ENCODE peak calls at places on chromosomes 11 and 22, in ten cellular contexts. One of them, this sample, is unnamed.

GRCh38 chr11:110069158-110069737 is 23.9 kb upstream of the ZC3H12C start:
- DNase-seq in adrenal gland: peak
- DNase-seq in breast epithelium: no peak
- DNase-seq in sigmoid colon: peak
- DNase-seq in tibial nerve: no peak
- DNase-seq in upper lobe of left lung: no peak
- DNase-seq in transverse colon: peak
- DNase-seq in lower leg skin: peak
- DNase-seq in erythroblast: no peak
- DNase-seq in heart left ventricle: peak
- DNase-seq in this sample: peak

GRCh38 chr22:28112548-28113043 is 193.5 kb upstream of the PITPNB start:
- DNase-seq in adrenal gland: peak
- DNase-seq in breast epithelium: no peak
- DNase-seq in sigmoid colon: peak
- DNase-seq in tibial nerve: peak
- DNase-seq in upper lobe of left lung: no peak
- DNase-seq in transverse colon: no peak
- DNase-seq in lower leg skin: peak
- DNase-seq in erythroblast: peak
- DNase-seq in heart left ventricle: no peak
- DNase-seq in this sample: no peak

GRCh38 chr22:49524362-49524761 is 303.3 kb downstream of the BRD1 start:
- DNase-seq in adrenal gland: no peak
- DNase-seq in breast epithelium: no peak
- DNase-seq in sigmoid colon: no peak
- DNase-seq in tibial nerve: no peak
- DNase-seq in upper lobe of left lung: no peak
- DNase-seq in transverse colon: no peak
- DNase-seq in lower leg skin: no peak
- DNase-seq in erythroblast: no peak
- DNase-seq in heart left ventricle: no peak
- DNase-seq in this sample: no peak

GRCh38 chr11:72721689-72722049 is 30.5 kb downstream of the ARAP1 start:
- DNase-seq in adrenal gland: peak
- DNase-seq in breast epithelium: no peak
- DNase-seq in sigmoid colon: no peak
- DNase-seq in tibial nerve: no peak
- DNase-seq in upper lobe of left lung: peak
- DNase-seq in transverse colon: peak
- DNase-seq in lower leg skin: no peak
- DNase-seq in erythroblast: peak
- DNase-seq in heart left ventricle: peak
- DNase-seq in this sample: peak

GRCh38 chr11:118911880-118912741 is 13.6 kb downstream of the BCL9L start:
- DNase-seq in adrenal gland: peak
- DNase-seq in breast epithelium: peak
- DNase-seq in sigmoid colon: peak
- DNase-seq in tibial nerve: peak
- DNase-seq in upper lobe of left lung: peak
- DNase-seq in transverse colon: peak
- DNase-seq in lower leg skin: peak
- DNase-seq in erythroblast: peak
- DNase-seq in heart left ventricle: peak
- DNase-seq in this sample: no peak

GRCh38 chr11:44777537-44778199 is 50.9 kb downstream of the TSPAN18 start:
- DNase-seq in adrenal gland: no peak
- DNase-seq in breast epithelium: no peak
- DNase-seq in sigmoid colon: peak
- DNase-seq in tibial nerve: no peak
- DNase-seq in upper lobe of left lung: no peak
- DNase-seq in transverse colon: no peak
- DNase-seq in lower leg skin: no peak
- DNase-seq in erythroblast: no peak
- DNase-seq in heart left ventricle: no peak
- DNase-seq in this sample: no peak

GRCh38 chr11:134449713-134450112 is 37.7 kb upstream of the B3GAT1 start:
- DNase-seq in adrenal gland: no peak
- DNase-seq in breast epithelium: no peak
- DNase-seq in sigmoid colon: peak
- DNase-seq in tibial nerve: no peak
- DNase-seq in upper lobe of left lung: no peak
- DNase-seq in transverse colon: no peak
- DNase-seq in lower leg skin: no peak
- DNase-seq in erythroblast: no peak
- DNase-seq in heart left ventricle: no peak
- DNase-seq in this sample: no peak

GRCh38 chr11:36164522-36165250 is 124.5 kb downstream of the COMMD9 start:
- DNase-seq in adrenal gland: peak
- DNase-seq in breast epithelium: no peak
- DNase-seq in sigmoid colon: no peak
- DNase-seq in tibial nerve: no peak
- DNase-seq in upper lobe of left lung: no peak
- DNase-seq in transverse colon: no peak
- DNase-seq in lower leg skin: no peak
- DNase-seq in erythroblast: no peak
- DNase-seq in heart left ventricle: no peak
- DNase-seq in this sample: no peak

GRCh38 chr22:39232806-39233735 is 11.7 kb downstream of the PDGFB start:
- DNase-seq in adrenal gland: no peak
- DNase-seq in breast epithelium: no peak
- DNase-seq in sigmoid colon: no peak
- DNase-seq in tibial nerve: no peak
- DNase-seq in upper lobe of left lung: no peak
- DNase-seq in transverse colon: no peak
- DNase-seq in lower leg skin: no peak
- DNase-seq in erythroblast: no peak
- DNase-seq in heart left ventricle: no peak
- DNase-seq in this sample: no peak
- TF ChIP-seq POLR2A in adrenal gland: no peak
- TF ChIP-seq POLR2A in breast epithelium: no peak
- TF ChIP-seq POLR2A in sigmoid colon: no peak
- TF ChIP-seq POLR2A in tibial nerve: no peak
- TF ChIP-seq POLR2A in upper lobe of left lung: no peak
- TF ChIP-seq POLR2A in transverse colon: no peak
- TF ChIP-seq POLR2A in lower leg skin: no peak
- TF ChIP-seq POLR2A in erythroblast: no peak
- TF ChIP-seq POLR2A in heart left ventricle: no peak
- TF ChIP-seq POLR2A in this sample: no peak

DNA sequence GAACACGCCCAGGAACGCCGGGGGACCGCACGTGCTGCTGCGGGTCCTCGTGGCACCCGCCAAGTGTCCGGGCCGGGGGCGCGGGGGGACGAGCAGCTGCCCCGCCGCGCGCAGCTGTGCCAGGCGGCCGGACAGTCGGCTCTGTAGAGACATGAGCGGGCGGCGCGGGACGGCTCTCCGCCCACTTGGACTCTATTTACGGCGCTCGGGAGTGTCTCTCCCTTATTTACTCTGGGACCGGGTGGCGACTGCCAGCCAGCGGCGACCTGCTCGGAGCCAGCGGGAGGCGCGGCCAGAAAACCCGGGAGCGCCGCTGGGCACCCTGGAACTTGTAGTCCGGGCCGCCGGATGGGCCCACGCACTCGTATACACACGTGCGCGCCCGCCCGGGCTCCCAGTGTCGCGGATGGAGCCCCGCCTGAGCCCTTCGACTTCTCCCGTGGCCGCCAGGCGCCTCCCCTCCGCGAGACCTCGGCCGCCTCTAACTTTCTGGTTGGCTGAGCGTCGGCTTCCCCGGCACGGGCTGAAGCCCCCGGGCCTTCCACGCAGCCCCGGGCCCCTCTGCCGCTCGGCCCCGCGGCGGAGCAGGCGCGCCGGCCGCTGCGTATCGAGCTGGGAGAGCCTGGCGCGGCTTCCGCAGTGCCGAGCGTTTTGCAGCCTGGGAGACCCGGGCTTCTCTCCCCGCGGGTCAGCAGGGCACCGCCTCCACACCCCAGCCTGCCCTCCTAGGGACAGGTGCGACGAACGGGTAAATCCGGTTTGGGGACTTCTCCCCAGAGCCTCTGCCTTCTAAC is at the start of gene MACROD1:
- DNase-seq in adrenal gland: peak
- DNase-seq in breast epithelium: peak
- DNase-seq in sigmoid colon: peak
- DNase-seq in tibial nerve: peak
- DNase-seq in upper lobe of left lung: peak
- DNase-seq in transverse colon: peak
- DNase-seq in lower leg skin: peak
- DNase-seq in erythroblast: peak
- DNase-seq in heart left ventricle: peak
- DNase-seq in this sample: peak
- TF ChIP-seq POLR2A in adrenal gland: peak
- TF ChIP-seq POLR2A in breast epithelium: no peak
- TF ChIP-seq POLR2A in sigmoid colon: no peak
- TF ChIP-seq POLR2A in tibial nerve: no peak
- TF ChIP-seq POLR2A in upper lobe of left lung: peak
- TF ChIP-seq POLR2A in transverse colon: peak
- TF ChIP-seq POLR2A in lower leg skin: no peak
- TF ChIP-seq POLR2A in erythroblast: peak
- TF ChIP-seq POLR2A in heart left ventricle: peak
- TF ChIP-seq POLR2A in this sample: peak

DNA sequence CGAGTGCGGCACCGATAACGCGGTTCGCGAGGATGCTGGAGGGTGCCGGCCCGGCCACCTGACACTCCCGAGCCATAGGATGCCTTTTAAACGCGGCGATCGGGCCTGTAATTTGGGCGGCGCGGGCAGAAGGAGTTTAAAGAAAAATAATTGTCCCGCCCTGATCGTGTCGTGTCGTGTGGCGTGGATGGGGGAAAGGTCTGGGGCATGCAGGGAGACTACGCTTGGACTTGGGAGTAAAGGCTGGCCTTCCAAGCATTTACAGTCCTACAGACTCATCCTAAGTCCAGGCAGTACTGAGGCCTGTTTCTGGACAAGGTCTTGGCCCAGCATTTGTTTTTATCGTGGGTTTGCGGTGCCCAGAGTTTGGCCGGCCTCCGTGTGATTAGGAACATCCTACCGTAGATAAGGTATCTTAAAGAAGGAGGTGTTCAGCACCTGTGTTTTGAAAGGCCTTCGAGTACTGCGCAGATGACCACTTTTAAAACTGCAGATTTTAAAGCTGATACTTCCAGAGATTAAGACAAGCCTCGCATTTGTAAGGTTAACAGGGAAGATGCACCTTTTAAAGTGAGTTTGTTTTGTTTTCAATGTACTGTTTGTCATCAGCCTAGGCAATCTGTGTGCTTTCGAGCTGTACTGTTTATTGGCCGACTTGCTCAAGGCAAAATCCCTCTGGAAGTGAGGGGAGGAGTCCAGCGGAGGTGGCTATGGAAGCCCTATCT is 1.5 kb downstream of the WEE1 start:
- DNase-seq in adrenal gland: peak
- DNase-seq in breast epithelium: peak
- DNase-seq in sigmoid colon: peak
- DNase-seq in tibial nerve: peak
- DNase-seq in upper lobe of left lung: no peak
- DNase-seq in transverse colon: peak
- DNase-seq in lower leg skin: peak
- DNase-seq in erythroblast: peak
- DNase-seq in heart left ventricle: peak
- DNase-seq in this sample: peak
- TF ChIP-seq POLR2A in adrenal gland: no peak
- TF ChIP-seq POLR2A in breast epithelium: peak
- TF ChIP-seq POLR2A in sigmoid colon: peak
- TF ChIP-seq POLR2A in tibial nerve: no peak
- TF ChIP-seq POLR2A in upper lobe of left lung: peak
- TF ChIP-seq POLR2A in transverse colon: peak
- TF ChIP-seq POLR2A in lower leg skin: no peak
- TF ChIP-seq POLR2A in erythroblast: peak
- TF ChIP-seq POLR2A in heart left ventricle: peak
- TF ChIP-seq POLR2A in this sample: peak

GRCh38 chr11:369336-370018 is at the start of gene B4GALNT4:
- DNase-seq in adrenal gland: no peak
- DNase-seq in breast epithelium: no peak
- DNase-seq in sigmoid colon: no peak
- DNase-seq in tibial nerve: no peak
- DNase-seq in upper lobe of left lung: peak
- DNase-seq in transverse colon: no peak
- DNase-seq in lower leg skin: no peak
- DNase-seq in erythroblast: no peak
- DNase-seq in heart left ventricle: no peak
- DNase-seq in this sample: peak

GRCh38 chr11:371716-372590 is 2.7 kb downstream of the B4GALNT4 start:
- DNase-seq in adrenal gland: no peak
- DNase-seq in breast epithelium: no peak
- DNase-seq in sigmoid colon: no peak
- DNase-seq in tibial nerve: no peak
- DNase-seq in upper lobe of left lung: peak
- DNase-seq in transverse colon: no peak
- DNase-seq in lower leg skin: no peak
- DNase-seq in erythroblast: no peak
- DNase-seq in heart left ventricle: peak
- DNase-seq in this sample: no peak

GRCh38 chr11:371051-371450 is 1.8 kb downstream of the B4GALNT4 start:
- DNase-seq in adrenal gland: no peak
- DNase-seq in breast epithelium: no peak
- DNase-seq in sigmoid colon: no peak
- DNase-seq in tibial nerve: no peak
- DNase-seq in upper lobe of left lung: no peak
- DNase-seq in transverse colon: no peak
- DNase-seq in lower leg skin: no peak
- DNase-seq in erythroblast: no peak
- DNase-seq in heart left ventricle: peak
- DNase-seq in this sample: no peak

GRCh38 chr11:368414-369335 is 624 bp upstream of the B4GALNT4 start:
- DNase-seq in adrenal gland: no peak
- DNase-seq in breast epithelium: no peak
- DNase-seq in sigmoid colon: no peak
- DNase-seq in tibial nerve: no peak
- DNase-seq in upper lobe of left lung: peak
- DNase-seq in transverse colon: no peak
- DNase-seq in lower leg skin: no peak
- DNase-seq in erythroblast: no peak
- DNase-seq in heart left ventricle: no peak
- DNase-seq in this sample: no peak

DNA sequence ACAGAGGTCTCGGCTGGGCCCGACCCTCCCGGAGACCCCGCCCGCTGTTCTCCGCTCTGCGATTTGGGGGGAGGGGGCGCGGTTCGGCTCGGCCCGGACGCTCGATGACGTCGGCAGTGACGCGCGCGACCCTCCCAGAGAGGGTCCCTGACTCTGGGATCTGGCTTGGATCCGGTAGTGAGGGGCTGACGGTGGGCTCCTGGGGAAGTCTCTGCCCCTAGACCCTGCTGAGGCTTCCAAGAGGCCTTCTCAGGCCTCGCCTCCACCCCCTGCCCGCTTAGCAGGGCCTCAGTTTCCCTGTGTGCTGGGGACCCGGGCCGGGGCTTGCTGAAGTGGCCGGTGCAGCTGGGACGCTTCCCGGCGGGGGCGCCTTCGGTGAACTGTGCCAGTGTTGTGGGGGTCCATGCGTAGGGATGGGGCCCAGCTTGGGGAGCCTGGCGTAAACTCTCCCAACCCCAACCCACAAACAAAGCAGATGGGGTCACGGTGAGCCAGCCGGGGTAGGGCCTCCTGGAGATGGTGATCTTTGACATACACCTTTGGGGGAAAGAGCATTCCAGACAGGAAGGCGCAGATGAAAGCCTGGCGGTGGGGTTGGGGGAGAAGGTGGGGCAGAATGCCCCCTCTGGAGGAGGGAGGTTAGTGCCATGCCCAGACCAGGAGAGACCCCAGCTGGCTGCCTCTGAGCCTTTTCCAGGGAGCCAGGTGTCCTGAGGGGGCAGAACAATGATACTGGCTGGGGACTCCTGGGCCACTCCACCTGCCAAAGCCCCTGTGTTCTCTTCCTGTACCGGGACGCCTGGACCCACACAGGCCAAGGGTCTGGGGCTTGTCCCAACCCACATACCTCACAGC is 1.0 kb downstream of the B4GALNT4 start:
- DNase-seq in adrenal gland: no peak
- DNase-seq in breast epithelium: no peak
- DNase-seq in sigmoid colon: no peak
- DNase-seq in tibial nerve: no peak
- DNase-seq in upper lobe of left lung: peak
- DNase-seq in transverse colon: no peak
- DNase-seq in lower leg skin: no peak
- DNase-seq in erythroblast: no peak
- DNase-seq in heart left ventricle: peak
- DNase-seq in this sample: no peak
- TF ChIP-seq POLR2A in adrenal gland: no peak
- TF ChIP-seq POLR2A in breast epithelium: no peak
- TF ChIP-seq POLR2A in sigmoid colon: no peak
- TF ChIP-seq POLR2A in tibial nerve: no peak
- TF ChIP-seq POLR2A in upper lobe of left lung: no peak
- TF ChIP-seq POLR2A in transverse colon: no peak
- TF ChIP-seq POLR2A in lower leg skin: no peak
- TF ChIP-seq POLR2A in erythroblast: no peak
- TF ChIP-seq POLR2A in heart left ventricle: no peak
- TF ChIP-seq POLR2A in this sample: no peak

This sample was measured in right lobe of liver.